ENCODE peak calls at places on chromosomes 4 and X, in four cellular contexts. S, R, J and M are unnamed samples.

GRCh38 chr4:128349921-128350320 is 62.3 kb upstream of the PGRMC2 start:
- DNase-seq in J (no peak), S (no peak), R (no peak), M (peak; percentile 87)

GRCh38 chr4:23931489-23931830 is 41.6 kb upstream of the PPARGC1A start:
- DNase-seq in R (no peak), S (no peak), J (no peak), M (no peak)

GRCh38 chrX:115702982-115703381 is 142.0 kb downstream of the PLS3 start:
- DNase-seq in R (no peak), S (no peak), J (no peak), M (no peak)

GRCh38 chrX:151902813-151903591 is 9.7 kb upstream of the MAGEA4 start:
- DNase-seq in R (peak; percentile 71), J (no peak), S (no peak), M (peak; percentile 92)

GRCh38 chr4:101347557-101348366 is 436 bp upstream of the PPP3CA start:
- DNase-seq in S (peak; percentile 100), J (peak; percentile 97), R (peak; percentile 96), M (peak; percentile 94)

GRCh38 chrX:71128166-71128833 is 9.9 kb downstream of the MED12 start:
- DNase-seq in R (no peak), J (no peak), S (no peak), M (peak; percentile 55)

GRCh38 chr4:7491915-7492314 is 57.2 kb upstream of the PSAPL1 start:
- DNase-seq in R (no peak), S (no peak), J (no peak), M (no peak)

GRCh38 chr4:158003212-158003611 is 169.6 kb downstream of the GASK1B start:
- DNase-seq in R (peak; percentile 12), S (no peak), J (no peak), M (peak; percentile 38)

GRCh38 chrX:71541546-71542022 is 8.7 kb downstream of the OGT start:
- DNase-seq in J (no peak), S (no peak), R (peak; percentile 29), M (peak; percentile 66)

GRCh38 chr4:140061194-140061593 is 92.8 kb downstream of the MAML3 start:
- DNase-seq in S (no peak), R (no peak), J (no peak), M (peak; percentile 53)

GRCh38 chr4:165288639-165289428 is 38.6 kb upstream of the MSMO1 start:
- DNase-seq in S (no peak), R (peak; percentile 69), J (no peak), M (peak; percentile 79)

GRCh38 chrX:132365490-132365889 is 123.3 kb downstream of the MBNL3 start:
- DNase-seq in R (no peak), J (no peak), S (no peak), M (peak; percentile 2)

GRCh38 chr4:37524267-37524666 is 161.9 kb downstream of the RELL1 start:
- DNase-seq in R (no peak), J (no peak), S (no peak), M (no peak)

GRCh38 chrX:50903387-50904027 is 7.0 kb upstream of the BMP15 start:
- DNase-seq in S (no peak), R (peak; percentile 20), J (no peak), M (peak; percentile 38)

GRCh38 chr4:106481801-106482200 is 113.2 kb upstream of the GIMD1 start:
- DNase-seq in R (no peak), S (no peak), J (no peak), M (no peak)

GRCh38 chr4:74891037-74891436 is 41.9 kb upstream of the PARM1 start:
- DNase-seq in R (no peak), S (no peak), J (no peak), M (no peak)

GRCh38 chr4:14130551-14130950 is 503.0 kb upstream of the BOD1L1 start:
- DNase-seq in S (no peak), J (no peak), R (no peak), M (no peak)

GRCh38 chr4:24470681-24471622 is 113.4 kb downstream of the DHX15 start:
- DNase-seq in S (no peak), J (no peak), R (peak; percentile 35), M (peak; percentile 45)

GRCh38 chrX:40504801-40505605 is 75.8 kb upstream of the ATP6AP2 start:
- DNase-seq in S (no peak), J (no peak), R (peak; percentile 25), M (peak; percentile 50)

GRCh38 chr4:133921280-133922195 is 280.1 kb downstream of the PABPC4L start:
- DNase-seq in J (no peak), R (no peak), S (no peak), M (peak; percentile 29)

GRCh38 chr4:22522206-22522605 is 6.3 kb upstream of the ADGRA3 start:
- DNase-seq in S (no peak), J (no peak), R (no peak), M (no peak)

GRCh38 chr4:170025523-170026252 is 507 bp downstream of the MFAP3L start:
- DNase-seq in J (no peak), R (no peak), S (no peak), M (peak; percentile 6)

GRCh38 chrX:69211701-69212100 is 46.4 kb upstream of the PJA1 start:
- DNase-seq in J (no peak), R (no peak), S (no peak), M (no peak)

GRCh38 chr4:10509733-10510132 is 52.5 kb upstream of the ZNF518B start:
- DNase-seq in S (no peak), J (no peak), R (no peak), M (no peak)

GRCh38 chr4:8703857-8704495 is 111.4 kb downstream of the CPZ start:
- DNase-seq in J (no peak), R (no peak), S (no peak), M (no peak)

GRCh38 chr4:138452823-138453222 is 210.7 kb upstream of the SLC7A11 start:
- DNase-seq in S (no peak), R (no peak), J (no peak), M (no peak)

GRCh38 chr4:183097251-183098079 is 1.6 kb upstream of the WWC2 start:
- DNase-seq in S (no peak), J (no peak), R (no peak), M (peak; percentile 11)

GRCh38 chr4:16897991-16898827 is at the start of gene LDB2:
- DNase-seq in S (peak; percentile 37), R (no peak), J (no peak), M (peak; percentile 82)

GRCh38 chr4:110087116-110087708 is 111.2 kb downstream of the ELOVL6 start:
- DNase-seq in R (peak; percentile 77), J (no peak), S (no peak), M (peak; percentile 91)

GRCh38 chrX:154036513-154036912 is 16.8 kb upstream of the IRAK1 start:
- DNase-seq in J (no peak), S (no peak), R (no peak), M (no peak)

GRCh38 chrX:38256019-38256418 is 35.3 kb upstream of the SRPX start:
- DNase-seq in J (no peak), R (no peak), S (no peak), M (no peak)

GRCh38 chr4:80213117-80213815 is 16.0 kb downstream of the PRDM8 start:
- DNase-seq in S (no peak), R (peak; percentile 89), J (no peak), M (peak; percentile 41)

GRCh38 chr4:1039493-1040343 is 28.3 kb downstream of the FGFRL1 start:
- DNase-seq in J (no peak), S (no peak), R (no peak), M (peak; percentile 42)

GRCh38 chrX:113522814-113523213 is 682.2 kb upstream of the AMOT start:
- DNase-seq in R (no peak), S (no peak), J (no peak), M (peak; percentile 25)

GRCh38 chr4:26462874-26463273 is 27.4 kb downstream of the CCKAR start:
- DNase-seq in R (no peak), S (no peak), J (no peak), M (no peak)

GRCh38 chrX:86946569-86946968 is 571.0 kb upstream of the KLHL4 start:
- DNase-seq in S (no peak), J (no peak), R (peak; percentile 13), M (peak; percentile 31)